ENCODE peak calls at places on chromosome 1, in nine cellular contexts. One of them, this sample, is unnamed.

GRCh38 chr1:234943801-234944402 is 184.7 kb downstream of the TOMM20 start:
- DNase-seq in suprapubic skin: peak; percentile 50
- DNase-seq in effector memory CD4-positive, alpha-beta T cell: no peak
- DNase-seq in ascending aorta: no peak
- DNase-seq in GM23338: no peak
- DNase-seq in transverse colon: no peak
- DNase-seq in neural progenitor cell: no peak
- DNase-seq in lung: no peak
- DNase-seq in aorta: no peak
- DNase-seq in this sample: no peak

GRCh38 chr1:224173523-224173922 is 9.5 kb upstream of the DEGS1 start:
- DNase-seq in transverse colon: no peak
- DNase-seq in effector memory CD4-positive, alpha-beta T cell: no peak
- DNase-seq in neural progenitor cell: no peak
- DNase-seq in ascending aorta: no peak
- DNase-seq in aorta: no peak
- DNase-seq in GM23338: no peak
- DNase-seq in lung: no peak
- DNase-seq in suprapubic skin: no peak
- DNase-seq in this sample: no peak

GRCh38 chr1:116373451-116374339 is 651 bp downstream of the ATP1A1 start:
- DNase-seq in transverse colon: peak; percentile 76
- DNase-seq in ascending aorta: peak; percentile 43
- DNase-seq in GM23338: peak; percentile 72
- DNase-seq in effector memory CD4-positive, alpha-beta T cell: peak; percentile 46
- DNase-seq in lung: peak; percentile 73
- DNase-seq in suprapubic skin: peak; percentile 87
- DNase-seq in aorta: peak; percentile 87
- DNase-seq in neural progenitor cell: peak; percentile 84
- DNase-seq in this sample: peak; percentile 91

GRCh38 chr1:113142791-113143190 is 69.8 kb downstream of the LRIG2 start:
- DNase-seq in aorta: no peak
- DNase-seq in suprapubic skin: no peak
- DNase-seq in transverse colon: no peak
- DNase-seq in ascending aorta: no peak
- DNase-seq in GM23338: no peak
- DNase-seq in effector memory CD4-positive, alpha-beta T cell: no peak
- DNase-seq in lung: no peak
- DNase-seq in neural progenitor cell: no peak
- DNase-seq in this sample: no peak

GRCh38 chr1:53585565-53585964 is 126.4 kb downstream of the DMRTB1 start:
- DNase-seq in aorta: peak; percentile 33
- DNase-seq in effector memory CD4-positive, alpha-beta T cell: no peak
- DNase-seq in neural progenitor cell: no peak
- DNase-seq in ascending aorta: no peak
- DNase-seq in lung: no peak
- DNase-seq in suprapubic skin: peak; percentile 40
- DNase-seq in GM23338: no peak
- DNase-seq in transverse colon: peak; percentile 3
- DNase-seq in this sample: no peak

GRCh38 chr1:181043025-181043880 is 9.5 kb downstream of the MR1 start:
- DNase-seq in effector memory CD4-positive, alpha-beta T cell: no peak
- DNase-seq in aorta: no peak
- DNase-seq in GM23338: peak; percentile 32
- DNase-seq in ascending aorta: no peak
- DNase-seq in transverse colon: peak; percentile 62
- DNase-seq in neural progenitor cell: no peak
- DNase-seq in lung: peak; percentile 74
- DNase-seq in suprapubic skin: no peak
- DNase-seq in this sample: no peak

GRCh38 chr1:6967431-6968079 is 182.3 kb downstream of the CAMTA1 start:
- DNase-seq in lung: no peak
- DNase-seq in transverse colon: no peak
- DNase-seq in ascending aorta: no peak
- DNase-seq in neural progenitor cell: no peak
- DNase-seq in effector memory CD4-positive, alpha-beta T cell: no peak
- DNase-seq in aorta: no peak
- DNase-seq in GM23338: no peak
- DNase-seq in suprapubic skin: no peak
- DNase-seq in this sample: peak; percentile 87

GRCh38 chr1:53375440-53375839 is 47.6 kb upstream of the LRP8 start:
- DNase-seq in ascending aorta: no peak
- DNase-seq in neural progenitor cell: no peak
- DNase-seq in suprapubic skin: peak; percentile 76
- DNase-seq in aorta: peak; percentile 69
- DNase-seq in GM23338: no peak
- DNase-seq in transverse colon: no peak
- DNase-seq in lung: no peak
- DNase-seq in effector memory CD4-positive, alpha-beta T cell: no peak
- DNase-seq in this sample: no peak

GRCh38 chr1:95168638-95169411 is 51.7 kb downstream of the TLCD4 start:
- DNase-seq in suprapubic skin: no peak
- DNase-seq in neural progenitor cell: no peak
- DNase-seq in lung: no peak
- DNase-seq in transverse colon: no peak
- DNase-seq in ascending aorta: no peak
- DNase-seq in GM23338: peak; percentile 5
- DNase-seq in effector memory CD4-positive, alpha-beta T cell: no peak
- DNase-seq in aorta: no peak
- DNase-seq in this sample: no peak

GRCh38 chr1:180096584-180097318 is 57.9 kb upstream of the QSOX1 start:
- DNase-seq in ascending aorta: no peak
- DNase-seq in aorta: no peak
- DNase-seq in transverse colon: no peak
- DNase-seq in effector memory CD4-positive, alpha-beta T cell: no peak
- DNase-seq in GM23338: no peak
- DNase-seq in neural progenitor cell: no peak
- DNase-seq in lung: no peak
- DNase-seq in suprapubic skin: no peak
- DNase-seq in this sample: no peak

GRCh38 chr1:147902183-147902845 is at the start of gene GJA8:
- DNase-seq in GM23338: no peak
- DNase-seq in effector memory CD4-positive, alpha-beta T cell: no peak
- DNase-seq in ascending aorta: no peak
- DNase-seq in aorta: no peak
- DNase-seq in neural progenitor cell: no peak
- DNase-seq in lung: no peak
- DNase-seq in transverse colon: no peak
- DNase-seq in suprapubic skin: no peak
- DNase-seq in this sample: no peak

GRCh38 chr1:54553781-54554313 is 5.8 kb downstream of the ACOT11 start:
- DNase-seq in transverse colon: no peak
- DNase-seq in suprapubic skin: no peak
- DNase-seq in lung: no peak
- DNase-seq in GM23338: no peak
- DNase-seq in aorta: no peak
- DNase-seq in neural progenitor cell: no peak
- DNase-seq in effector memory CD4-positive, alpha-beta T cell: no peak
- DNase-seq in ascending aorta: no peak
- DNase-seq in this sample: no peak

GRCh38 chr1:101181930-101182329 is 54.9 kb upstream of the S1PR1 start:
- DNase-seq in effector memory CD4-positive, alpha-beta T cell: no peak
- DNase-seq in neural progenitor cell: no peak
- DNase-seq in suprapubic skin: no peak
- DNase-seq in ascending aorta: no peak
- DNase-seq in lung: no peak
- DNase-seq in GM23338: no peak
- DNase-seq in transverse colon: no peak
- DNase-seq in aorta: no peak
- DNase-seq in this sample: no peak

GRCh38 chr1:236908669-236909068 is 95.6 kb downstream of the MT1HL1 start:
- DNase-seq in GM23338: no peak
- DNase-seq in neural progenitor cell: no peak
- DNase-seq in transverse colon: no peak
- DNase-seq in effector memory CD4-positive, alpha-beta T cell: no peak
- DNase-seq in lung: no peak
- DNase-seq in ascending aorta: no peak
- DNase-seq in aorta: no peak
- DNase-seq in suprapubic skin: no peak
- DNase-seq in this sample: no peak

GRCh38 chr1:236907205-236907604 is 97.0 kb downstream of the MT1HL1 start:
- DNase-seq in ascending aorta: no peak
- DNase-seq in effector memory CD4-positive, alpha-beta T cell: no peak
- DNase-seq in lung: no peak
- DNase-seq in suprapubic skin: no peak
- DNase-seq in neural progenitor cell: peak; percentile 24
- DNase-seq in GM23338: no peak
- DNase-seq in transverse colon: no peak
- DNase-seq in aorta: no peak
- DNase-seq in this sample: no peak

GRCh38 chr1:236904874-236905741 is 99.1 kb downstream of the MT1HL1 start:
- DNase-seq in lung: no peak
- DNase-seq in ascending aorta: no peak
- DNase-seq in GM23338: no peak
- DNase-seq in neural progenitor cell: no peak
- DNase-seq in transverse colon: no peak
- DNase-seq in aorta: no peak
- DNase-seq in effector memory CD4-positive, alpha-beta T cell: no peak
- DNase-seq in suprapubic skin: no peak
- DNase-seq in this sample: peak; percentile 87
- H3K27ac ChIP-seq in lung: no peak overlapping the region
- H3K27ac ChIP-seq in ascending aorta: no peak overlapping the region
- H3K27ac ChIP-seq in GM23338: no peak overlapping the region
- H3K27ac ChIP-seq in neural progenitor cell: no peak overlapping the region
- H3K27ac ChIP-seq in transverse colon: no peak overlapping the region
- H3K27ac ChIP-seq in aorta: no peak overlapping the region
- H3K27ac ChIP-seq in effector memory CD4-positive, alpha-beta T cell: no peak overlapping the region
- H3K27ac ChIP-seq in suprapubic skin: no peak overlapping the region
- H3K27ac ChIP-seq in this sample: no peak overlapping the region

DNA sequence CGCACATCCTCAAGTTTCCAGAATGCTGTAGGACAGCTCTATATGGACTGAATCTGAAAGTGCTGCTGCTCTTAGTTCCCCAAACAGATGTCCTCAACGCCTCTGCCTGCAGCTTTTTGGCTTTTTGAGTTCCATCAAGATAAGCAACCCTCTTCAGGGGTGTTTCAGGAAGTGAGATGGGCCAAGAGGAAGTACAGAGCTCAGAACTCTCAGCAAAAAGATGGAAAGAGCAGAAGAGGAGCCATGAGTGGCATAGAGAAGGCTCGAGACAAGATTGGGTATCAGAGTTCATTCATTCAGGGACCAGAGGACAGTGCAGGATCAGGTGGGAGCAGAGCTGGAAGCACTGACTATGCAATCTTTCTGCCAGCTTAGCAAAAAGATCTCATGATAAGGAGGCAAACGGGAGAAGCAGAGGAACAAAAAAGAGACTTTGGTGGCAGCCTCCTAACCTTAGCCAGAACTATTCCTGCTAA is at the start of the genes ADORA3 and TMIGD3:
- DNase-seq in neural progenitor cell: no peak
- DNase-seq in lung: no peak
- DNase-seq in GM23338: no peak
- DNase-seq in effector memory CD4-positive, alpha-beta T cell: no peak
- DNase-seq in aorta: no peak
- DNase-seq in suprapubic skin: no peak
- DNase-seq in ascending aorta: no peak
- DNase-seq in transverse colon: peak; percentile 41
- DNase-seq in this sample: no peak
- H3K27ac ChIP-seq in neural progenitor cell: no peak within 1 kb of the TSS
- H3K27ac ChIP-seq in lung: no peak within 1 kb of the TSS
- H3K27ac ChIP-seq in GM23338: no peak within 1 kb of the TSS
- H3K27ac ChIP-seq in effector memory CD4-positive, alpha-beta T cell: no peak within 1 kb of the TSS
- H3K27ac ChIP-seq in aorta: no peak within 1 kb of the TSS
- H3K27ac ChIP-seq in suprapubic skin: peak within 1 kb of the TSS; percentile 40
- H3K27ac ChIP-seq in ascending aorta: peak within 1 kb of the TSS; percentile 12
- H3K27ac ChIP-seq in transverse colon: peak within 1 kb of the TSS; percentile 31
- H3K27ac ChIP-seq in this sample: no peak within 1 kb of the TSS

DNA sequence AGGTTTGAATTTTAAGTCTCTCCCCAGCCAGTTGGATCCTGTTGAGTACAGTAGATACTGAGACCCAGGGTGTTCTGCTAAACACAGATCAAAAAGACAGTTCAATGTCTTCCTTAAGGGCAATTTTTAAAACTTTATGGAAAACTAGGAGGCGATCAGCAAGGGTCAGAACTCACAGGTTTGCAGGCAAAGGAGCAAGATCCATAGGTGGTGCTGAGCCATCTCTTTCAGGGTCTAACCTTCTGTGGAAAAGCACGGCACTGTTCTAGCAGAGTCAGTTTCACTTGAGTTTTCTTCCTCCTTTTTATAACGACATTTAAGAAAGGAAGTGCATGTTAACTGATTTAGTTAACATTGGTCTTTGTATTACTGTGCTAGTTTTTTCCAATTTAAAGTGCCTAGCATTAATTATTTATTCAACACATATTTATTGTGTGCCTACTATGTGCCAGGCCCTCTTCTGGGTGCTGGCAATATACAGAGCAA is at the start of gene CD84:
- DNase-seq in ascending aorta: no peak
- DNase-seq in neural progenitor cell: no peak
- DNase-seq in aorta: no peak
- DNase-seq in lung: no peak
- DNase-seq in transverse colon: no peak
- DNase-seq in suprapubic skin: no peak
- DNase-seq in GM23338: no peak
- DNase-seq in effector memory CD4-positive, alpha-beta T cell: no peak
- DNase-seq in this sample: no peak
- H3K27ac ChIP-seq in ascending aorta: no peak within 1 kb of the TSS
- H3K27ac ChIP-seq in neural progenitor cell: no peak within 1 kb of the TSS
- H3K27ac ChIP-seq in aorta: no peak within 1 kb of the TSS
- H3K27ac ChIP-seq in lung: no peak within 1 kb of the TSS
- H3K27ac ChIP-seq in transverse colon: peak within 1 kb of the TSS; percentile 36
- H3K27ac ChIP-seq in suprapubic skin: peak within 1 kb of the TSS; percentile 60
- H3K27ac ChIP-seq in GM23338: no peak within 1 kb of the TSS
- H3K27ac ChIP-seq in effector memory CD4-positive, alpha-beta T cell: peak within 1 kb of the TSS; percentile 71
- H3K27ac ChIP-seq in this sample: no peak within 1 kb of the TSS

GRCh38 chr1:43205671-43206070 is 33.5 kb downstream of the CFAP57 start:
- DNase-seq in neural progenitor cell: no peak
- DNase-seq in effector memory CD4-positive, alpha-beta T cell: no peak
- DNase-seq in aorta: no peak
- DNase-seq in suprapubic skin: no peak
- DNase-seq in lung: peak; percentile 20
- DNase-seq in transverse colon: no peak
- DNase-seq in GM23338: no peak
- DNase-seq in ascending aorta: no peak
- DNase-seq in this sample: no peak

GRCh38 chr1:43204394-43204793 is 32.3 kb downstream of the CFAP57 start:
- DNase-seq in aorta: no peak
- DNase-seq in ascending aorta: no peak
- DNase-seq in lung: peak; percentile 4
- DNase-seq in transverse colon: no peak
- DNase-seq in suprapubic skin: no peak
- DNase-seq in effector memory CD4-positive, alpha-beta T cell: no peak
- DNase-seq in neural progenitor cell: no peak
- DNase-seq in GM23338: no peak
- DNase-seq in this sample: no peak

GRCh38 chr1:43203859-43204258 is 31.7 kb downstream of the CFAP57 start:
- DNase-seq in effector memory CD4-positive, alpha-beta T cell: no peak
- DNase-seq in ascending aorta: no peak
- DNase-seq in transverse colon: no peak
- DNase-seq in suprapubic skin: no peak
- DNase-seq in neural progenitor cell: no peak
- DNase-seq in GM23338: no peak
- DNase-seq in lung: no peak
- DNase-seq in aorta: no peak
- DNase-seq in this sample: no peak

GRCh38 chr1:43207229-43207853 is 35.2 kb downstream of the CFAP57 start:
- DNase-seq in ascending aorta: no peak
- DNase-seq in lung: peak; percentile 26
- DNase-seq in aorta: no peak
- DNase-seq in effector memory CD4-positive, alpha-beta T cell: no peak
- DNase-seq in suprapubic skin: no peak
- DNase-seq in GM23338: no peak
- DNase-seq in neural progenitor cell: no peak
- DNase-seq in transverse colon: no peak
- DNase-seq in this sample: no peak

GRCh38 chr1:43206721-43207228 is 34.6 kb downstream of the CFAP57 start:
- DNase-seq in suprapubic skin: no peak
- DNase-seq in neural progenitor cell: peak; percentile 54
- DNase-seq in lung: peak; percentile 57
- DNase-seq in effector memory CD4-positive, alpha-beta T cell: no peak
- DNase-seq in ascending aorta: no peak
- DNase-seq in GM23338: peak; percentile 95
- DNase-seq in transverse colon: no peak
- DNase-seq in aorta: no peak
- DNase-seq in this sample: peak; percentile 87
- H3K27ac ChIP-seq in suprapubic skin: no peak overlapping the region
- H3K27ac ChIP-seq in neural progenitor cell: no peak overlapping the region
- H3K27ac ChIP-seq in lung: peak overlapping the region; percentile 49
- H3K27ac ChIP-seq in effector memory CD4-positive, alpha-beta T cell: no peak overlapping the region
- H3K27ac ChIP-seq in ascending aorta: no peak overlapping the region
- H3K27ac ChIP-seq in GM23338: peak overlapping the region; percentile 95
- H3K27ac ChIP-seq in transverse colon: no peak overlapping the region
- H3K27ac ChIP-seq in aorta: peak overlapping the region; percentile 25
- H3K27ac ChIP-seq in this sample: peak overlapping the region; percentile 88